ENCODE peak calls at places on chromosome 15, in nine cellular contexts. D is CD8-positive, alpha-beta memory T cell; I is gastrocnemius medialis; U is MG63; G is GM23338; X is tibial nerve; B is suprapubic skin; V is uterus; P is hepatocyte. Z is an unnamed sample.

GRCh38 chr15:49686626-49687025 is 65.8 kb downstream of the DTWD1 start:
- DNase-seq in U (no peak), B (no peak), X (no peak), I (no peak), V (no peak), D (no peak), P (no peak), G (no peak), Z (no peak)

GRCh38 chr15:25052191-25052999 is 97.6 kb downstream of the SNRPN start:
- DNase-seq in V (peak; percentile 11), I (no peak), X (no peak), D (no peak), B (no peak), P (no peak), U (no peak), G (no peak), Z (peak; percentile 4)

GRCh38 chr15:40525855-40526254 is 39.0 kb downstream of the CCDC32 start:
- DNase-seq in V (no peak), I (no peak), X (no peak), P (no peak), U (no peak), G (no peak), D (no peak), B (no peak), Z (no peak)

GRCh38 chr15:80059786-80060489 is 462 bp downstream of the ZFAND6 start:
- DNase-seq in D (no peak), I (peak; percentile 13), P (peak; percentile 89), V (no peak), G (peak; percentile 83), U (peak; percentile 79), B (no peak), X (no peak), Z (no peak)

GRCh38 chr15:40567111-40567510 is 2.0 kb upstream of the RPUSD2 start:
- DNase-seq in B (no peak), D (no peak), G (peak; percentile 68), U (no peak), P (peak; percentile 19), X (no peak), I (no peak), V (no peak), Z (no peak)

GRCh38 chr15:67836134-67836455 is 3.8 kb downstream of the RNU6-1 start:
- DNase-seq in I (no peak), D (no peak), U (no peak), V (no peak), X (no peak), B (peak; percentile 60), P (no peak), G (peak; percentile 67), Z (no peak)

GRCh38 chr15:78684645-78685044 is 43.6 kb upstream of the CHRNB4 start:
- DNase-seq in U (peak; percentile 45), X (no peak), V (no peak), D (no peak), I (no peak), P (no peak), B (no peak), G (no peak), Z (no peak)

GRCh38 chr15:70146771-70147170 is 49.1 kb upstream of the TLE3 start:
- DNase-seq in B (no peak), X (no peak), U (no peak), P (no peak), G (no peak), I (no peak), D (no peak), V (no peak), Z (no peak)

GRCh38 chr15:89815769-89816168 is 1.1 kb upstream of the ANPEP start:
- DNase-seq in P (no peak), I (no peak), G (no peak), V (no peak), B (no peak), D (no peak), X (no peak), U (no peak), Z (no peak)

GRCh38 chr15:89812126-89812846 is 2.4 kb downstream of the ANPEP start:
- DNase-seq in V (no peak), P (no peak), I (peak; percentile 62), G (no peak), X (peak; percentile 72), D (no peak), U (peak; percentile 95), B (peak; percentile 88), Z (peak; percentile 86)

GRCh38 chr15:89814112-89814742 is 425 bp downstream of the ANPEP start:
- DNase-seq in U (no peak), D (no peak), V (no peak), I (no peak), X (no peak), P (no peak), B (no peak), G (peak; percentile 60), Z (no peak)

GRCh38 chr15:89812847-89813320 is 1.8 kb downstream of the ANPEP start:
- DNase-seq in G (no peak), X (no peak), I (no peak), P (no peak), U (no peak), D (no peak), B (no peak), V (no peak), Z (no peak)

DNA sequence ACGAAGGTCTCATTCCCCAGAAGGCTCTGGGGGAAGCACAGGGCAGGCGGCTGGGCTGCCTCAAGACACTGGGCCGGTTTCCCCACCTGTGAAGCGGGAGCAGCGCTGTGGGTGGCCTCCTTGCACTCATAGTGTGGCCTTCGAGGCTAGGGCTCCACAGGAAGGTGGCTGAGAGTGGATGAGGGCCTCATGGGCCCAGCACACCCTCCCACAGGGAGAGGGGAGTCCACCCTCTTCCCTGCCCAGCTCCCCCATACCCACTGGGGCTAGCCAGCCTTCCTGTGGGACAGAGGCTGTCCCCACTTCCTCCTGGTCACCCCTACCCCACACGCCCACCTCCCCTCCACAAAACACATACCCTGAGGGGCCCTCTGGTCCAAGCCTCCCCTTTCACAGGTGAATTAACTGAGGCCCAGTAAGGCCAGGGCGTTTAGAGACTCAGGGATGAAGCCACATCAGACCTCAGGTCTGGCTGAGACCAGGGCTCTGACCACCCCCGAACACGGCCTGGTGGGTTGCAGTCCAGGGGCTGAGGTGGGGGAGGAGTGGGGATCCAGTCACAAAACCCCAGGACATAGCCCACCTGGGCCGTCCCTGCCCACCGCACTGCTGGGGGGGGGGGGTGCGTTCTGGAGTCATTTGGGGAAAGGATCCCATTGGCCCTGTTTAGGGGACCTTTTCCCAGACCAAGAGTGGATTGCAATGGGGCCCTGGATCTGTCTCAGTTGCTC is 1.1 kb downstream of the ANPEP start:
- DNase-seq in B (no peak), P (no peak), X (no peak), U (no peak), D (no peak), G (no peak), V (no peak), I (no peak), Z (no peak)
- H3K27me3 ChIP-seq in B (peaks cover 10% of the 10 kb centered on the region), P (peaks cover 7% of the 10 kb centered on the region), X (peaks cover 39% of the 10 kb centered on the region), U (no peaks in the 10 kb centered on the region), D (peaks cover 16% of the 10 kb centered on the region), G (peaks cover 37% of the 10 kb centered on the region), V (peaks cover 12% of the 10 kb centered on the region), I (peaks cover 45% of the 10 kb centered on the region), Z (no peaks in the 10 kb centered on the region)

GRCh38 chr15:34753236-34753894 is 1.4 kb downstream of the GJD2 start:
- DNase-seq in V (no peak), I (no peak), G (peak; percentile 94), U (peak; percentile 45), B (no peak), X (no peak), P (peak; percentile 78), D (no peak), Z (no peak)

GRCh38 chr15:34755419-34755773 is 598 bp upstream of the GJD2 start:
- DNase-seq in V (no peak), B (no peak), G (no peak), P (no peak), X (no peak), U (no peak), I (no peak), D (no peak), Z (no peak)

GRCh38 chr15:34754674-34755418 is at the start of gene GJD2:
- DNase-seq in I (no peak), U (no peak), V (no peak), P (peak; percentile 41), G (peak; percentile 85), B (no peak), X (no peak), D (no peak), Z (peak; percentile 75)

GRCh38 chr15:34757262-34757661 is 2.5 kb upstream of the GJD2 start:
- DNase-seq in G (no peak), X (no peak), V (no peak), D (no peak), I (no peak), U (no peak), P (no peak), B (no peak), Z (no peak)

DNA sequence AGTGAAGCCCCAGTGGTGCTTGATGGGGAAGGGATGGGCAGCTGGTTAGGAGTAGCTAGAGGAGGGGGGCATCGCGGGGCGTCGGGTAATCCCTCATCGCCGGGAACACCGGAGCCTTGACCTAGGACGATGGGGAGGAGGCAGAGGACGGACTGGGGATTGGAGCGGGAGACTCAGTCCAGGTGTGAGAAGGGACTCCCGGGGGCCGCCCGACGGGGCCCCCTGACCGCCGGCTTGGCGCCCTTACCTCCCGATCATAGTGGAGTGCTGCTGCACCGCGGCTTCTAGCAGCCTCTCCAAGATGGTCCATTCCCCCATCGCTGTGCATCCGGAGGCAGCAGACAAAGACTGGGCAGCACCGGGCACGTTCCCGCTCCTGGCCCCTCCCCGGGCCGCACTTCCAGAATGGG is 622 bp downstream of the GJD2 start:
- DNase-seq in U (no peak), V (no peak), G (peak; percentile 39), I (no peak), D (no peak), P (no peak), X (no peak), B (no peak), Z (no peak)
- H3K27me3 ChIP-seq in U (peaks cover 42% of the 10 kb centered on the region), V (peaks cover 16% of the 10 kb centered on the region), G (peaks cover 58% of the 10 kb centered on the region), I (peaks cover 40% of the 10 kb centered on the region), D (peaks cover 10% of the 10 kb centered on the region), P (peaks cover 59% of the 10 kb centered on the region), X (peaks cover 67% of the 10 kb centered on the region), B (peaks cover 76% of the 10 kb centered on the region), Z (peaks cover 5% of the 10 kb centered on the region)

DNA sequence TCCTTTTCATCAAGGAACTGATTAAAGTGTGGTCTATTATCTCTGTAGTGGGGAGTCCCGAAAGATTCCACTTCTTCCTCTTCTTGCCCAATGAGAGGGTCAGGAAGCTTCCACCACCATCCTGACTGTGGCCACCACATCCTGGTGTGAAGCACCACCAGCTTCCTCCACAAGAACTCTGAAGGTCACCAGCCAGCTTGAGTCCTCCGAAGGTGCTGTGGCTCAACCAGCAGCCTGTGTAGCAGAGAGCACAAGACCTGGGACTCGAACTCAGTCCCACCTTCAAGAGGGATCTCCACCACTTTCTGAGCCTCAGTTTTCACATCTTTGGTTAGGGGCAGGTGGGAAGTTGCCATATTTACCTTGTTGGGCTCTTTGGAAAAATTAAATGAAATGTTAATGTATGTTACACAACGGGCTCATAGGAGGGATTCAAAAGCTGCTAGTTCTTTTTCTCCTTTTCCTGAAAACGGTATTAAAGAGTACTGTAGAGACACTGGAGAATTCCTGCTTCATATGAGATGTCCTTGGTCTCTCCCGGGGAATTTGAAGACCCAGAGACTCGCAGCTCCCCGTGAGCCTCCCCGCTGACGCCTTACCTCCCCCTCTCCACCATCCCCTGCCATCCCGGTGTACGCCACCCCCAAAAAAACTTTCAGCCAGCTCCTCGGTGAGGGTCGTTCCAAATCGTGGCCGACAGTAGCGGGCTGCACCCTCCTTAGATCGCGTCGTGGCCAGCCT is 816 bp upstream of the ACAN start:
- DNase-seq in G (no peak), P (no peak), I (no peak), B (no peak), D (no peak), U (no peak), V (no peak), X (no peak), Z (no peak)
- H3K27me3 ChIP-seq in G (peaks cover 67% of the 10 kb centered on the region), P (peaks cover 80% of the 10 kb centered on the region), I (peaks cover 32% of the 10 kb centered on the region), B (peaks cover 82% of the 10 kb centered on the region), D (peaks cover 32% of the 10 kb centered on the region), U (peaks cover 37% of the 10 kb centered on the region), V (no peaks in the 10 kb centered on the region), X (peaks cover 83% of the 10 kb centered on the region), Z (no peaks in the 10 kb centered on the region)

GRCh38 chr15:77516076-77516475 is 95.4 kb downstream of the HMG20A start:
- DNase-seq in P (no peak), G (no peak), I (no peak), B (peak; percentile 5), V (no peak), X (no peak), U (peak; percentile 77), D (no peak), Z (no peak)
- H3K27me3 ChIP-seq in P (no peaks in the 10 kb centered on the region), G (no peaks in the 10 kb centered on the region), I (no peaks in the 10 kb centered on the region), B (no peaks in the 10 kb centered on the region), V (no peaks in the 10 kb centered on the region), X (no peaks in the 10 kb centered on the region), U (no peaks in the 10 kb centered on the region), D (no peaks in the 10 kb centered on the region), Z (no peaks in the 10 kb centered on the region)

Z was measured in pancreas.